ENCODE peak calls at places on chromosomes 12 and 14, in six cellular contexts. M is putamen; B is EH; I is stimulated activated naive CD4-positive, alpha-beta T cell; X is heart right ventricle; R is stromal cell of bone marrow. G is an unnamed sample.

GRCh38 chr12:79098530-79098929 is 234.0 kb downstream of the SYT1 start:
- DNase-seq in M (no peak), I (no peak), R (no peak), X (no peak), B (no peak), G (no peak)

GRCh38 chr14:104349950-104350349 is 211.6 kb downstream of the KIF26A start:
- DNase-seq in X (no peak), R (no peak), B (no peak), I (no peak), M (no peak), G (peak)

GRCh38 chr12:23729354-23729753 is 220.1 kb downstream of the SOX5 start:
- DNase-seq in I (no peak), M (no peak), R (peak), B (no peak), X (no peak), G (no peak)

GRCh38 chr14:21255385-21256101 is 13.7 kb downstream of the HNRNPC start:
- DNase-seq in X (no peak), I (no peak), R (no peak), B (peak), M (no peak), G (no peak)

GRCh38 chr12:48813464-48814312 is 4.6 kb upstream of the CACNB3 start:
- DNase-seq in I (no peak), B (no peak), R (peak), M (no peak), X (no peak), G (no peak)

GRCh38 chr14:88950069-88950468 is 125.6 kb downstream of the TTC8 start:
- DNase-seq in M (no peak), X (no peak), B (peak), R (no peak), I (no peak), G (no peak)

GRCh38 chr12:85630851-85631250 is 205.4 kb downstream of the RASSF9 start:
- DNase-seq in B (no peak), M (no peak), X (no peak), I (no peak), R (no peak), G (no peak)

GRCh38 chr12:12901158-12901791 is 9.9 kb downstream of the GPRC5A start:
- DNase-seq in I (no peak), X (no peak), B (peak), R (peak), M (peak), G (no peak)

GRCh38 chr12:57929092-57929830 is 12.1 kb upstream of the ATP23 start:
- DNase-seq in I (no peak), B (no peak), X (no peak), M (no peak), R (no peak), G (no peak)

GRCh38 chr12:105992849-105993740 is 145.7 kb downstream of the NUAK1 start:
- DNase-seq in X (no peak), I (no peak), B (peak), R (no peak), M (no peak), G (no peak)

GRCh38 chr12:57309420-57309819 is 58.4 kb upstream of the STAC3 start:
- DNase-seq in X (no peak), B (peak), R (peak), M (no peak), I (no peak), G (no peak)

GRCh38 chr12:57470286-57470969 is 9.2 kb downstream of the ARHGAP9 start:
- DNase-seq in M (no peak), I (no peak), X (no peak), R (no peak), B (no peak), G (no peak)

GRCh38 chr12:52037248-52037861 is 13.9 kb upstream of the NR4A1 start:
- DNase-seq in I (no peak), M (no peak), R (no peak), B (peak), X (peak), G (peak)

GRCh38 chr14:92728781-92729364 is 19.6 kb downstream of the LGMN start:
- DNase-seq in M (no peak), B (no peak), R (no peak), X (no peak), I (no peak), G (no peak)

GRCh38 chr14:24066490-24067132 is 4.8 kb upstream of the CPNE6 start:
- DNase-seq in M (no peak), R (no peak), I (no peak), B (no peak), X (no peak), G (no peak)

GRCh38 chr14:38079268-38079667 is 128.4 kb upstream of the SSTR1 start:
- DNase-seq in I (no peak), X (no peak), B (peak), R (no peak), M (no peak), G (no peak)

GRCh38 chr12:101407054-101407437 is 526 bp downstream of the ARL1 start:
- DNase-seq in I (no peak), M (no peak), X (no peak), B (no peak), R (no peak), G (no peak)

GRCh38 chr12:116592116-116592637 is 33.0 kb downstream of the MAP1LC3B2 start:
- DNase-seq in M (peak), I (no peak), B (no peak), R (no peak), X (peak), G (peak)

GRCh38 chr12:110501722-110502448 is at the start of the genes RAD9B and VPS29:
- DNase-seq in X (peak), B (peak), R (peak), I (peak), M (peak), G (peak)